ENCODE peak calls at places on chromosomes 4 and X, in ten cellular contexts. W is testis, U is H9, G is A549, N is HFF-Myc, D is left ventricle myocardium inferior, R is NB4, X is fibroblast of lung, E is choroid plexus epithelial cell, F is lower lobe of right lung. A is an unnamed sample.

GRCh38 chr4:11700751-11701226 is 272.1 kb upstream of the HS3ST1 start:
- DNase-seq in G (no peak), E (peak; percentile 23), W (no peak), R (no peak), N (no peak), F (no peak), D (no peak), X (peak; percentile 28), U (no peak), A (no peak)

GRCh38 chrX:112941209-112941788 is 100.7 kb upstream of the AMOT start:
- DNase-seq in W (no peak), U (no peak), R (no peak), D (no peak), E (no peak), F (no peak), X (peak; percentile 0), G (peak; percentile 0), N (no peak), A (no peak)

GRCh38 chr4:44725861-44726820 is at the start of gene GNPDA2:
- DNase-seq in W (peak; percentile 95), U (peak; percentile 90), G (peak; percentile 86), N (peak; percentile 68), D (peak; percentile 93), E (peak; percentile 92), R (peak; percentile 87), F (peak; percentile 94), X (peak; percentile 90), A (peak; percentile 52)

GRCh38 chr4:81449018-81449417 is 22.7 kb downstream of the RASGEF1B start:
- DNase-seq in G (no peak), W (no peak), R (no peak), U (no peak), X (no peak), F (no peak), E (no peak), D (no peak), N (no peak), A (no peak)

GRCh38 chrX:20432048-20432447 is 165.3 kb upstream of the RPS6KA3 start:
- DNase-seq in X (peak; percentile 50), D (no peak), N (peak; percentile 4), R (no peak), G (peak; percentile 7), E (peak; percentile 35), U (no peak), W (no peak), F (no peak), A (no peak)

GRCh38 chr4:9997881-9998280 is 23.4 kb downstream of the SLC2A9 start:
- DNase-seq in E (no peak), N (no peak), W (no peak), G (no peak), X (no peak), D (no peak), U (no peak), R (no peak), F (no peak), A (no peak)

GRCh38 chr4:10285028-10285427 is 168.4 kb upstream of the WDR1 start:
- DNase-seq in R (no peak), D (no peak), U (no peak), W (no peak), N (no peak), X (no peak), E (no peak), G (no peak), F (no peak), A (no peak)

GRCh38 chrX:46710425-46710824 is 48.5 kb downstream of the SLC9A7 start:
- DNase-seq in G (peak; percentile 26), U (no peak), R (no peak), E (peak; percentile 51), D (no peak), N (no peak), W (no peak), X (no peak), F (no peak), A (no peak)

GRCh38 chr4:82811838-82812672 is 13.5 kb upstream of the SCD5 start:
- DNase-seq in X (peak; percentile 48), W (no peak), R (peak; percentile 14), F (no peak), G (no peak), N (no peak), U (no peak), D (no peak), E (peak; percentile 80), A (no peak)

GRCh38 chrX:1389181-1389992 is 2.5 kb downstream of the SLC25A6 start:
- DNase-seq in D (no peak), E (no peak), W (peak; percentile 13), F (peak; percentile 46), G (no peak), X (no peak), U (no peak), N (no peak), R (no peak), A (no peak)

GRCh38 chr4:152161676-152162330 is 374.1 kb downstream of the FBXW7 start:
- DNase-seq in F (no peak), U (no peak), E (no peak), G (no peak), D (no peak), X (no peak), W (no peak), N (no peak), R (no peak), A (no peak)

GRCh38 chrX:131944936-131945902 is 77.9 kb upstream of the STK26 start:
- DNase-seq in D (no peak), W (no peak), G (no peak), N (no peak), F (no peak), R (no peak), U (no peak), X (no peak), E (no peak), A (no peak)

GRCh38 chr4:180664766-180665368 is 1578.3 kb upstream of the TENM3 start:
- DNase-seq in X (peak; percentile 93), W (peak; percentile 94), R (peak; percentile 77), E (peak; percentile 96), G (peak; percentile 81), N (peak; percentile 54), D (no peak), F (no peak), U (peak; percentile 67), A (peak; percentile 74)

GRCh38 chr4:113756005-113756410 is 5.5 kb downstream of the CAMK2D start:
- DNase-seq in E (peak; percentile 72), D (no peak), U (no peak), W (no peak), G (no peak), X (peak; percentile 76), F (no peak), N (peak; percentile 19), R (no peak), A (no peak)

GRCh38 chr4:29539226-29539625 is 1180.9 kb upstream of the PCDH7 start:
- DNase-seq in X (peak; percentile 72), W (no peak), R (peak; percentile 8), U (no peak), N (no peak), F (no peak), G (no peak), E (no peak), D (no peak), A (peak; percentile 31)

GRCh38 chr4:4848540-4848939 is 10.9 kb upstream of the MSX1 start:
- DNase-seq in W (no peak), E (no peak), U (no peak), F (no peak), D (no peak), N (no peak), G (no peak), X (no peak), R (no peak), A (no peak)

DNA sequence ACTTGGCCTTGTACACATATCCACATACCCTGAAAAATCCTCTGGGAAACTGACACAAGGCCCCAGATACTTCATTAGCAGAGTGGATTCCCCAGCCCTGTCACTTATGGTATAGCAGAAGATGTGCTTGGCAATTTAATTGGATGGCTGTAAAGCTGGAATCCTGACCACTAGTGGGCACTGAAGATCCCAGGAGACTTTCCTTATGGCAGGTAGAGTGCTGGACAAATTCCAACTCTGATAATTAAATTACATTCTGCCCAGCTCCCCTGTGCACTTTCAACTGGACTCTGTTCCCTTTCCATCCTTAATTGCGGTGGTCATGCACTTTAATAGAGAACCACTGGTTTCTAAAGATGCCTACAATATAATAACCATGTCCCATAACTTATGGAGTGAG is 119.8 kb downstream of the DCK start:
- DNase-seq in D (no peak), E (no peak), F (no peak), R (no peak), W (no peak), G (peak; percentile 8), U (no peak), N (no peak), X (no peak), A (no peak)
- TF ChIP-seq CTCF in D (no peak), E (peak; percentile 32), F (no peak), R (no peak), W (no peak), G (no peak), U (peak; percentile 62), N (peak; percentile 9), X (no peak), A (no peak)

GRCh38 chr4:101597204-101597603 is 193.3 kb upstream of the BANK1 start:
- DNase-seq in N (no peak), X (no peak), W (no peak), U (no peak), R (peak; percentile 50), E (no peak), F (no peak), D (no peak), G (no peak), A (no peak)
- TF ChIP-seq CTCF in N (peak; percentile 15), X (peak; percentile 30), W (no peak), U (peak; percentile 54), R (peak; percentile 30), E (peak; percentile 33), F (peak; percentile 15), D (no peak), G (no peak), A (peak; percentile 15)

GRCh38 chrX:34918856-34919255 is 23.7 kb upstream of the FAM47B start:
- DNase-seq in G (peak; percentile 70), N (peak; percentile 32), D (no peak), F (no peak), X (peak; percentile 69), W (peak; percentile 23), R (peak; percentile 25), U (peak; percentile 50), E (peak; percentile 84), A (peak; percentile 27)
- TF ChIP-seq CTCF in G (peak; percentile 58), N (peak; percentile 53), D (peak; percentile 26), F (peak; percentile 19), X (peak; percentile 36), W (no peak), R (peak; percentile 20), U (peak; percentile 74), E (peak; percentile 74), A (peak; percentile 56)

DNA sequence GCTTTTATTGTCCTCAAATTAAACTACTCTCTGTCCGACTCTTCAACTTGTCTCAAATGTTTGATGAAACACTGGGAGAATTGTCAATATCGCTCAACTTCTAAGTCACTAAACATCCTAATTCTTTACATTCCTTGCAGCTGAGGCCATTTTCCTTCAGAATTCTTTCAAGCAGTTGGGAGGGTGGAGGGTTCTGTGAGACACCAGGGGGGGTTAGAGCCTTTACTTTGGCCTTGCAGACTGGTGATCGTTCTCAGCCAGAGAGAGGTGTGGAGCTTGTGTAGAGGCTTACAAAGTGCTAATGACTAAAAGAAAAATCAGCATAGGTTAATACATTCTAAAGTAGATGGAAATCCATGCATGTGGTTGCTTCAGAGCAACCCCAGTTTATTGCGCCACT is 21.3 kb upstream of the SOX3 start:
- DNase-seq in X (no peak), G (no peak), W (no peak), D (no peak), R (no peak), F (no peak), N (no peak), E (peak; percentile 12), U (peak; percentile 52), A (no peak)
- TF ChIP-seq CTCF in X (no peak), G (no peak), W (no peak), D (no peak), R (no peak), F (no peak), N (no peak), E (no peak), U (peak; percentile 55), A (no peak)